ENCODE peak calls at places on chromosomes 11 and 22, in seven cellular contexts. X is T-helper 1 cell; B is right atrium auricular region; T is COR-L47; C is HFF-Myc; S is coronary artery; D is stimulated activated CD4-positive, alpha-beta T cell treated with anti-CD3 and anti-CD28 coated beads, Interleukin-15, amount 100 ng/mL, for 1 hour. Z is an unnamed sample.

GRCh38 chr22:44422742-44423370 is 75.2 kb downstream of the RTL6 start:
- DNase-seq in X (no peak), B (no peak), T (no peak), C (no peak), S (no peak), D (no peak), Z (no peak)

GRCh38 chr11:95084509-95084908 is 5.1 kb upstream of the ENDOD1 start:
- DNase-seq in X (no peak), B (no peak), T (no peak), C (no peak), S (no peak), D (no peak), Z (no peak)

GRCh38 chr11:30478923-30479322 is 107.2 kb downstream of the MPPED2 start:
- DNase-seq in X (no peak), B (no peak), T (no peak), C (no peak), S (no peak), D (no peak), Z (no peak)

GRCh38 chr11:108131993-108132392 is 10.6 kb downstream of the ACAT1 start:
- DNase-seq in X (no peak), B (no peak), T (no peak), C (no peak), S (no peak), D (no peak), Z (no peak)

GRCh38 chr22:38843201-38843715 is 570 bp downstream of the NPTXR start:
- DNase-seq in X (peak), B (no peak), T (peak), C (no peak), S (no peak), D (peak), Z (no peak)

GRCh38 chr11:134052395-134052987 is 16.4 kb upstream of the JAM3 start:
- DNase-seq in X (no peak), B (no peak), T (no peak), C (no peak), S (peak), D (no peak), Z (no peak)

GRCh38 chr22:43388420-43388851 is 23.4 kb upstream of the MPPED1 start:
- DNase-seq in X (peak), B (peak), T (peak), C (peak), S (no peak), D (peak), Z (peak)

GRCh38 chr22:32583921-32584335 is 109.3 kb downstream of the FBXO7 start:
- DNase-seq in X (no peak), B (no peak), T (no peak), C (no peak), S (no peak), D (no peak), Z (no peak)

GRCh38 chr11:134120921-134121526 is 52.2 kb downstream of the JAM3 start:
- DNase-seq in X (no peak), B (no peak), T (no peak), C (no peak), S (no peak), D (no peak), Z (no peak)

GRCh38 chr22:35313311-35314121 is 13.8 kb downstream of the TOM1 start:
- DNase-seq in X (no peak), B (no peak), T (peak), C (no peak), S (peak), D (no peak), Z (no peak)

GRCh38 chr11:126963115-126963514 is 37.5 kb downstream of the KIRREL3 start:
- DNase-seq in X (no peak), B (no peak), T (no peak), C (no peak), S (no peak), D (no peak), Z (no peak)

GRCh38 chr11:326842-327580 is 6.4 kb upstream of the IFITM3 start:
- DNase-seq in X (peak), B (peak), T (no peak), C (no peak), S (peak), D (no peak), Z (no peak)

GRCh38 chr11:39630365-39630764 is 1829.1 kb downstream of the LRRC4C start:
- DNase-seq in X (no peak), B (no peak), T (no peak), C (no peak), S (no peak), D (no peak), Z (no peak)

GRCh38 chr11:12377824-12378593 is 638 bp downstream of the PARVA start:
- DNase-seq in X (peak), B (peak), T (peak), C (peak), S (peak), D (no peak), Z (no peak)

GRCh38 chr11:3189193-3189843 is 24.2 kb upstream of the OSBPL5 start:
- DNase-seq in X (no peak), B (no peak), T (no peak), C (no peak), S (peak), D (no peak), Z (no peak)

GRCh38 chr11:85826096-85826855 is 15.3 kb upstream of the SYTL2 start:
- DNase-seq in X (no peak), B (no peak), T (peak), C (no peak), S (no peak), D (no peak), Z (no peak)

GRCh38 chr22:19797086-19797485 is 36.5 kb downstream of the TBX1 start:
- DNase-seq in X (no peak), B (no peak), T (no peak), C (no peak), S (no peak), D (no peak), Z (no peak)

GRCh38 chr11:119892311-119892808 is 163.4 kb upstream of the NECTIN1 start:
- DNase-seq in X (no peak), B (no peak), T (no peak), C (no peak), S (no peak), D (no peak), Z (no peak)

GRCh38 chr11:8354622-8355417 is 91.1 kb upstream of the LMO1 start:
- DNase-seq in X (no peak), B (no peak), T (peak), C (no peak), S (no peak), D (no peak), Z (no peak)

GRCh38 chr22:26769663-26770062 is 112.3 kb downstream of the MIAT start:
- DNase-seq in X (no peak), B (no peak), T (no peak), C (no peak), S (no peak), D (no peak), Z (no peak)

GRCh38 chr11:110134120-110134519 is 40.9 kb downstream of the ZC3H12C start:
- DNase-seq in X (no peak), B (no peak), T (peak), C (no peak), S (no peak), D (no peak), Z (peak)

GRCh38 chr11:69497221-69497787 is 15.8 kb downstream of the LINC01488 start:
- DNase-seq in X (no peak), B (peak), T (no peak), C (peak), S (peak), D (no peak), Z (no peak)